ENCODE peak calls at places on chromosomes 12 and 14, in seven cellular contexts. A is lower leg skin, N is uterus, G is adrenal gland, J is thoracic aorta, X is keratinocyte, Y is AG10803. L is an unnamed sample.

GRCh38 chr14:30903285-30904124 is 29.1 kb downstream of the COCH start:
- DNase-seq in Y (no peak), G (no peak), X (no peak), J (no peak), N (no peak), A (no peak), L (no peak)

GRCh38 chr12:122090759-122091535 is 12.4 kb downstream of the MLXIP start:
- DNase-seq in X (no peak), G (no peak), A (no peak), N (peak; percentile 68), J (no peak), Y (peak; percentile 96), L (no peak)

GRCh38 chr12:96047621-96048211 is 12.3 kb upstream of the LTA4H start:
- DNase-seq in G (peak; percentile 37), J (no peak), Y (peak; percentile 59), A (no peak), X (peak; percentile 94), N (no peak), L (peak; percentile 66)

GRCh38 chr12:117034691-117035090 is 64.5 kb downstream of the TESC start:
- DNase-seq in G (no peak), Y (no peak), A (no peak), X (no peak), J (no peak), N (no peak), L (no peak)

GRCh38 chr14:97833291-97833690 is 1036.1 kb downstream of the VRK1 start:
- DNase-seq in N (no peak), A (no peak), Y (no peak), G (no peak), J (no peak), X (no peak), L (no peak)

GRCh38 chr14:59870277-59871165 is at the start of gene RTN1:
- DNase-seq in J (peak; percentile 4), A (peak; percentile 92), G (peak; percentile 68), Y (peak; percentile 37), N (no peak), X (no peak), L (no peak)

GRCh38 chr14:93032301-93032929 is 83.3 kb downstream of the ITPK1 start:
- DNase-seq in Y (peak; percentile 56), N (no peak), X (no peak), J (no peak), G (no peak), A (no peak), L (no peak)

GRCh38 chr12:69329669-69330428 is 18.3 kb upstream of the LYZ start:
- DNase-seq in N (no peak), A (no peak), G (no peak), X (no peak), J (no peak), Y (no peak), L (no peak)

GRCh38 chr14:81323621-81324400 is 76.3 kb downstream of the STON2 start:
- DNase-seq in X (peak; percentile 62), A (no peak), Y (no peak), G (no peak), N (no peak), J (no peak), L (no peak)

GRCh38 chr14:89040080-89040437 is 215.6 kb downstream of the TTC8 start:
- DNase-seq in J (no peak), A (no peak), X (no peak), G (no peak), N (no peak), Y (no peak), L (no peak)

GRCh38 chr12:58540480-58541299 is 379.6 kb downstream of the LRIG3 start:
- DNase-seq in G (peak; percentile 55), N (peak; percentile 39), Y (peak; percentile 88), A (peak; percentile 94), J (no peak), X (peak; percentile 40), L (peak; percentile 4)

GRCh38 chr14:77296155-77296554 is 24.5 kb downstream of the POMT2 start:
- DNase-seq in Y (no peak), G (no peak), A (no peak), J (no peak), N (no peak), X (no peak), L (no peak)

GRCh38 chr14:74954232-74954946 is 1.0 kb downstream of the PGF start:
- DNase-seq in Y (no peak), N (no peak), G (no peak), X (no peak), J (no peak), A (no peak), L (no peak)

GRCh38 chr14:29558516-29558915 is 369.1 kb downstream of the PRKD1 start:
- DNase-seq in G (no peak), J (no peak), Y (peak; percentile 79), X (no peak), N (no peak), A (no peak), L (no peak)

GRCh38 chr12:67792185-67792584 is 143.6 kb downstream of the DYRK2 start:
- DNase-seq in J (no peak), Y (no peak), G (no peak), A (no peak), N (no peak), X (no peak), L (no peak)

GRCh38 chr12:30909088-30909688 is 17.4 kb upstream of the TSPAN11 start:
- DNase-seq in G (no peak), N (no peak), X (no peak), A (no peak), J (no peak), Y (peak; percentile 32), L (no peak)

GRCh38 chr12:10073266-10073665 is 25.5 kb downstream of the CLEC1A start:
- DNase-seq in A (no peak), N (no peak), J (no peak), G (no peak), X (no peak), Y (no peak), L (no peak)

GRCh38 chr12:89280833-89281533 is 71.3 kb downstream of the DUSP6 start:
- DNase-seq in N (no peak), J (no peak), X (no peak), A (no peak), G (no peak), Y (peak; percentile 12), L (no peak)

GRCh38 chr12:128059621-128060370 is 207.2 kb upstream of the TMEM132C start:
- DNase-seq in X (no peak), Y (no peak), G (no peak), J (no peak), A (no peak), N (no peak), L (no peak)

DNA sequence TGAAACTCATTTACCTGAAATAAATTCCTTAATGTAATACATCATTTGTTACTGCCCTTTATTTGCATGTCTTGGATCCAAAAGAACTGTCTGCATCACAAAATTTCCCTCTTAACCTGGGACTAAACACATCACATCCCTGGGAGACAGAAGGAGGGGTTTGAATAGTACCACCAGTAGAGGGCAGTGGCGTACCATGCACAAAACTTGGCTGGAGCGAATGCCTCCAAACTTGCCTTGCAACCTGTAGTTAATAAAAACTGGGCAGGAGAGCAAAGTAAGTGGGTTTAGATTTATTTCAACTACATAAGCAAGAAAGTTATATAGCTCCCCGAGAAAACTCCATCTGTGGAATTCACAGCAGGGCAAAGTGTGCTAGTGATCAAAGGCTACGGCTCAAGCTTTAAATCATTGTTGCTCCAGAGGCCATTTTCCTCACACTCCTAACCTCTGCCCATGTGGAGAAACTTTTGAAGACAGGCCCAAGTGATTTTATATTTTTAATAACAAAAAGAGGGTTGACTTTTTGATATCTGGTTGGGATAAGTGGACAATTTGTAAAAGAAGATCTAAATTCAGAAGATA is 1176.7 kb upstream of the SEL1L start:
- DNase-seq in A (no peak), G (peak; percentile 52), Y (peak; percentile 48), N (peak; percentile 15), J (no peak), X (no peak), L (peak; percentile 10)
- TF ChIP-seq CTCF in A (no peak), G (peak; percentile 53), Y (peak; percentile 84), N (peak; percentile 35), J (peak; percentile 64), X (peak; percentile 94), L (peak; percentile 81)

GRCh38 chr12:111425655-111426054 is 19.9 kb downstream of the SH2B3 start:
- DNase-seq in N (no peak), G (no peak), Y (no peak), A (no peak), X (no peak), J (no peak), L (no peak)
- H3K4me3 ChIP-seq in N (no peak overlapping the region), G (no peak overlapping the region), Y (no peak overlapping the region), A (no peak overlapping the region), X (no peak overlapping the region), J (no peak overlapping the region), L (no peak overlapping the region)

DNA sequence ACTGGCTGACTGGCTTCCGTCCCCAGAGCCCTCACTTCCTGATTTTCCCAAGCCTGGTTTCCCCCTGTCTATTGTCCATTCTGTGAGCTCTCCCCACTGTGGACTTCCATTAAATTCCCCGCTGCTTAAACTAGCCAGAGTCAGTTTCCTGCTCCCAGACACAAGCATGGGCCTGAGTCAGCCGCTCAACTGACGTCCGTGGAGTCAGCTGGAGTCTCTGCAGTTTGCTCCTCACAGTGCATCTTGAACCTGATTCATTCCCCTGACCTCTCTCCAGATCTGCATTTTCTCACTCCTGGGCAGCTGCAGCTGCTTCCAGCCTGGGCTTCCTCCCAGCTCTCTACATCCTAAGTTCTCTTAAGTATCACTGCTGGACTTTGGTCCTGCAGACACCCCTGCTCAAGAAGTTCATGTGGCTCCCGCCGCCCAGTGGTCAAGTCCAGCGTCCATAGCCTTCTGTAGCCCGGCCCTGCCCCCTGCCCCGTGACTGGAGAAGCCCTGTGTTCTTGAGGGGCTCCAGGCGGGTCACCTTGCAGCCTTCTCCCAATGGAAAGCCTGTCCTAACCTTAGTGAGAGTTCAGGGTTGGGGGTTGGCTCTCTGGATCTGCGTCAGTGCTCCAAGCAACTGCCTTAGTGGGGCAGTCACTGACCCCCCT is 20.0 kb downstream of the NFKBIA start:
- DNase-seq in N (peak; percentile 88), J (no peak), Y (peak; percentile 94), X (no peak), A (no peak), G (peak; percentile 60), L (no peak)
- TF ChIP-seq CTCF in N (peak; percentile 23), J (no peak), Y (no peak), X (no peak), A (no peak), G (no peak), L (no peak)

GRCh38 chr12:27331299-27331926 is 1.2 kb upstream of the BMAL2 start:
- DNase-seq in Y (peak; percentile 89), A (no peak), X (peak; percentile 96), N (peak; percentile 18), J (no peak), G (no peak), L (peak; percentile 51)

GRCh38 chr12:27333311-27334009 is 824 bp downstream of the BMAL2 start:
- DNase-seq in X (no peak), A (no peak), N (no peak), Y (no peak), J (no peak), G (peak; percentile 26), L (no peak)

GRCh38 chr12:27331927-27332324 is 710 bp upstream of the BMAL2 start:
- DNase-seq in Y (no peak), G (no peak), J (no peak), A (no peak), X (no peak), N (no peak), L (no peak)

GRCh38 chr12:27332407-27333310 is at the start of gene BMAL2:
- DNase-seq in Y (peak; percentile 26), X (no peak), J (no peak), N (peak; percentile 16), G (peak; percentile 28), A (no peak), L (no peak)

DNA sequence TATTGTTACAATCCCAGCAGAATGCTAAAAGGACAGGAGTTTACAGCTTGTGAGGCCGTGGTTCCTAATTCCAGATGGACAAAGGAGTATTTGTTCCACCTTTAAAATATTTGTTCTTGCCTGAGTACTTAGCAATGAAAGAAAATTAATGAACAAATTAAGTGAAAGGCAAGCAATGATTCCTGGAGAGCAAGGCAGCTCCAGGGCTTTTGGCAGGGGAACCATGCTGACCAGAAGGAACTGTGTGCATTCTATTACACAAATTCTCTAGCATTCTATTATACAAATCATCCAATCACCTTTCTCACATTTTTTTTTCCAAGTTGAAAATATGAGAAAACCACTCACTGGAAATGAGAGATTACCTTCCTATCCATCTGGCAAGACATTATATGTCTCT is 1.8 kb upstream of the BMAL2 start:
- DNase-seq in A (no peak), J (no peak), X (no peak), Y (no peak), N (no peak), G (no peak), L (no peak)
- H3K4me3 ChIP-seq in A (no peak overlapping the region), J (peak overlapping the region; percentile 12), X (peak overlapping the region; percentile 29), Y (peak overlapping the region; percentile 73), N (no peak overlapping the region), G (no peak overlapping the region), L (no peak overlapping the region)